ENCODE peak calls at places on chromosomes 4 and X, in eight cellular contexts. F, D, B, X, W, P, C and R are unnamed samples.

GRCh38 chrX:129534816-129535578 is 5.1 kb upstream of the OCRL start:
- DNase-seq in B (no peak), P (no peak), X (no peak), F (no peak), W (no peak), C (no peak), D (no peak), R (no peak)

GRCh38 chr4:5477613-5478012 is 230.7 kb downstream of the EVC2 start:
- DNase-seq in C (no peak), P (no peak), F (no peak), W (no peak), X (no peak), B (no peak), D (peak; percentile 39), R (no peak)

GRCh38 chr4:129545599-129546278 is 449.8 kb downstream of the C4orf33 start:
- DNase-seq in F (peak; percentile 91), C (peak; percentile 65), B (no peak), D (peak; percentile 75), X (peak; percentile 68), P (peak; percentile 75), W (peak; percentile 91), R (no peak)

GRCh38 chr4:175536852-175537453 is 275.1 kb downstream of the GPM6A start:
- DNase-seq in B (no peak), W (no peak), D (no peak), P (no peak), C (no peak), X (peak; percentile 86), F (no peak), R (no peak)

GRCh38 chr4:20528508-20528907 is 171.8 kb upstream of the PACRGL start:
- DNase-seq in D (no peak), X (peak; percentile 16), C (no peak), W (no peak), F (no peak), P (no peak), B (no peak), R (no peak)

GRCh38 chrX:129585691-129586090 is 45.6 kb downstream of the OCRL start:
- DNase-seq in C (no peak), F (no peak), D (no peak), B (no peak), W (no peak), X (no peak), P (no peak), R (no peak)

GRCh38 chr4:99847362-99847976 is 30.8 kb downstream of the DAPP1 start:
- DNase-seq in P (no peak), W (no peak), D (no peak), X (no peak), F (no peak), C (no peak), B (no peak), R (no peak)

GRCh38 chr4:183797445-183798248 is 107.5 kb upstream of the STOX2 start:
- DNase-seq in B (no peak), C (peak; percentile 28), P (peak; percentile 36), D (peak; percentile 87), W (no peak), F (no peak), X (peak; percentile 5), R (peak; percentile 28)

GRCh38 chrX:2383144-2383543 is 117.6 kb downstream of the DHRSX start:
- DNase-seq in F (no peak), B (no peak), X (no peak), D (no peak), W (no peak), C (no peak), P (no peak), R (no peak)

GRCh38 chr4:112853662-112854256 is 195.7 kb upstream of the ANK2 start:
- DNase-seq in F (no peak), C (no peak), P (no peak), B (no peak), W (no peak), D (no peak), X (peak; percentile 14), R (no peak)

GRCh38 chrX:129992181-129992580 is 9.7 kb downstream of the BCORL1 start:
- DNase-seq in D (no peak), B (no peak), P (no peak), F (no peak), C (no peak), X (no peak), W (no peak), R (no peak)

GRCh38 chrX:69033936-69034335 is 131.3 kb downstream of the PJA1 start:
- DNase-seq in D (no peak), W (peak; percentile 53), P (no peak), C (no peak), B (no peak), X (no peak), F (no peak), R (no peak)

GRCh38 chr4:141155586-141155985 is 22.3 kb upstream of the RNF150 start:
- DNase-seq in P (no peak), D (no peak), W (no peak), B (no peak), F (no peak), X (peak; percentile 69), C (no peak), R (no peak)

GRCh38 chr4:84878090-84878489 is 88.4 kb downstream of the WDFY3 start:
- DNase-seq in D (no peak), B (no peak), X (peak; percentile 74), C (no peak), F (no peak), P (no peak), W (no peak), R (no peak)

GRCh38 chr4:22090655-22091350 is 142.2 kb upstream of the KCNIP4 start:
- DNase-seq in X (peak; percentile 22), P (no peak), B (no peak), D (no peak), W (no peak), F (no peak), C (no peak), R (no peak)

GRCh38 chr4:84019626-84020025 is 479.5 kb downstream of the NKX6-1 start:
- DNase-seq in W (no peak), B (no peak), F (no peak), P (no peak), D (no peak), X (no peak), C (no peak), R (no peak)

DNA sequence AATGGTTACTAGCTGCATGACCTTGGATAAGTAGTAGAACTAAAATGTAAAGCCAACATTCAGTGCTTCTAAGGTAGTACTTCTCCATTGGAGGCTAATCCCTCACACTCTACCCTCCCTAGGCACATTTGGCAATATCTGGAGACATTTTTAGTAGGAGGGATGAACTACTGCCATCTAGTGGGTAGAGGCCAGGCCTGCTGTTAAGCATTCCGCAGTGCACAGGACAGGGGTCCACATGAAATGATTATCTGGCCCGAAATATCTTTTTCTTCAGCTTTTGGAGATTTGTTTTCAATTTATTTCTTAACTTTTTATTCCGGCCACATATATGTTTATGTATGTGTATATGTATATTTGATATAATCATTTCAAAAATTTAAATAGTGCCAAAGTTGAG is 36.0 kb upstream of the SPANXC start:
- DNase-seq in B (no peak), X (peak; percentile 7), P (no peak), D (no peak), F (no peak), W (no peak), C (no peak), R (no peak)
- TF ChIP-seq CTCF in B (no peak), X (peak; percentile 63), P (peak; percentile 41), D (peak; percentile 35), F (no peak), W (no peak), C (peak; percentile 28), R (peak; percentile 23)

GRCh38 chr4:157170321-157170720 is 50.2 kb upstream of the GRIA2 start:
- DNase-seq in D (no peak), X (no peak), F (no peak), W (no peak), B (no peak), P (no peak), C (no peak), R (no peak)

DNA sequence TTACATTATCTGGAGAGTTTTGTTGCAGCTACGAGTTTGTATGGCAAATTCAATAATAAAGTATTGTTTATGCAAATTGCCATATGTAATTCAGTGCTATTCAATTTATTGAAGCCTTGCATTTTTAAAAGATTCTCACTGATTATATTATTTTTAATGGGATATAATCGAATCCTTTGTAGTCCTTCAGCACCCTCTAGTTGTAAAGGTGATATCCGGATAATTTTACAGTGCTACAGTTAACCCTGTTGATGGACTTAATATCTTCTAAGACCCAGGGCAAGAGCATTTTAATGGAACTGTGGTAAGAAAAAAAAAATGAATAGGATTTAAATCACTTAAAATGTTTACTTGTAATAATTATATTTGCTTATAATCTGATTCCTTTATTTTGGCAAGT is 48.5 kb upstream of the GRIA2 start:
- DNase-seq in F (no peak), X (peak; percentile 45), C (no peak), D (no peak), B (no peak), P (no peak), W (no peak), R (no peak)
- TF ChIP-seq CTCF in F (no peak), X (peak; percentile 32), C (no peak), D (no peak), B (no peak), P (peak; percentile 23), W (no peak), R (no peak)

DNA sequence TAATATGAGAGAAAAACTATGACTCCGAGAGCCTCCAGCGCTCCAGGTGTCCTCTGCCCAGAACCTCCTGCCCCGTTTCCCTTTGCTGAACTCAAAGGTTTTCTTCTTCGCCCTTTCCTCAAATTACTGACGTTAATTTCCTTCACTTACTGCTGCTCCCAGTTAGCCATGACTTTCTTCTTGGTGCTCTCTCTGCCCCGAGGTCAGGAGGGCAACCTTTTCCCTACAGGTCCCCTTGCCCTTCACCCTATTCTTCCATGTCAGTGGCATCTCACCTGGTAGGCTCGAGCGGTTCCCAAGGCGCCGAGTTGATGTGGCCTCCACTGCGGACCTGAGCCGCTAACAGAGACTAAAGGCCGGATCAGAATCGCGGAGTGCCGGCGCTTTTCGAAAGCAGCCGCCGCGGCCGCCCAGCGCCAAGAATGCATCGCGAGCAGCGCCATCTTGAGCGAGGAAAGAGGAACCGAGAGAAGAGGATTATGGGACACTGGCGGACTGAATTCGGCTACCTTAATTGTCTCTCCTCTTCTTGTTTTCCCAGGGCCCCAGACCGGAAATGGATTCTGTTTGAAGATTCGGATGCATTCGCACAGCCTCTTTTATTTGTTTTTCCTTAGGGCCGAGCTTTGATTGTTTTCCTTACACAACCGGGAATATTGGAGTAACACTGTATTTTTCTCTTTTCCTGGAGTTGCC is at the start of gene ABCB7:
- DNase-seq in X (peak; percentile 70), C (peak; percentile 35), F (peak; percentile 69), B (peak; percentile 63), P (peak; percentile 32), W (peak; percentile 61), D (peak; percentile 85), R (peak; percentile 77)
- TF ChIP-seq CTCF in X (peak; percentile 18), C (peak; percentile 22), F (no peak), B (no peak), P (peak; percentile 33), W (no peak), D (no peak), R (no peak)

GRCh38 chrX:144722307-144722706 is 525.0 kb upstream of the SPANXN1 start:
- DNase-seq in F (no peak), X (no peak), C (no peak), D (no peak), W (no peak), B (no peak), P (no peak), R (no peak)
- TF ChIP-seq CTCF in F (no peak), X (peak; percentile 8), C (no peak), D (no peak), W (no peak), B (no peak), P (no peak), R (no peak)